ENCODE peak calls at places on chromosomes 7 and 10, in nine cellular contexts. One of them, this sample, is unnamed.
A peak's percentile ranks its signal among the peaks of the same experiment; 100 is the strongest.

GRCh38 chr10:79376751-79377556 is 29.7 kb downstream of the PPIF start:
- DNase-seq in endodermal cell: no peak
- DNase-seq in GM12865: no peak
- DNase-seq in right lobe of liver: no peak
- DNase-seq in HFFc6: no peak
- DNase-seq in endothelial cell: no peak
- DNase-seq in BJ: no peak
- DNase-seq in HCT116: no peak
- DNase-seq in astrocyte: no peak
- DNase-seq in this sample: no peak

GRCh38 chr10:7484456-7485266 is 73.8 kb upstream of the SFMBT2 start:
- DNase-seq in BJ: no peak
- DNase-seq in endodermal cell: no peak
- DNase-seq in endothelial cell: no peak
- DNase-seq in HCT116: no peak
- DNase-seq in right lobe of liver: no peak
- DNase-seq in HFFc6: no peak
- DNase-seq in GM12865: peak; percentile 95
- DNase-seq in astrocyte: no peak
- DNase-seq in this sample: no peak

GRCh38 chr7:30348083-30348560 is 63.7 kb downstream of the ZNRF2 start:
- DNase-seq in endothelial cell: no peak
- DNase-seq in endodermal cell: peak; percentile 53
- DNase-seq in HFFc6: peak; percentile 94
- DNase-seq in right lobe of liver: no peak
- DNase-seq in GM12865: peak; percentile 89
- DNase-seq in HCT116: peak; percentile 75
- DNase-seq in BJ: peak; percentile 92
- DNase-seq in astrocyte: peak; percentile 93
- DNase-seq in this sample: no peak

GRCh38 chr10:72034761-72035160 is 53.6 kb downstream of the SPOCK2 start:
- DNase-seq in endodermal cell: no peak
- DNase-seq in HCT116: no peak
- DNase-seq in astrocyte: no peak
- DNase-seq in endothelial cell: no peak
- DNase-seq in HFFc6: no peak
- DNase-seq in GM12865: no peak
- DNase-seq in right lobe of liver: no peak
- DNase-seq in BJ: no peak
- DNase-seq in this sample: no peak

GRCh38 chr10:13659887-13660544 is 73.3 kb downstream of the PRPF18 start:
- DNase-seq in endodermal cell: peak; percentile 84
- DNase-seq in right lobe of liver: peak; percentile 62
- DNase-seq in endothelial cell: peak; percentile 65
- DNase-seq in GM12865: peak; percentile 77
- DNase-seq in HCT116: no peak
- DNase-seq in astrocyte: peak; percentile 36
- DNase-seq in HFFc6: peak; percentile 63
- DNase-seq in BJ: peak; percentile 20
- DNase-seq in this sample: peak; percentile 51

GRCh38 chr10:43377393-43377883 is 6.0 kb downstream of the FXYD4 start:
- DNase-seq in right lobe of liver: no peak
- DNase-seq in endothelial cell: no peak
- DNase-seq in HFFc6: no peak
- DNase-seq in BJ: no peak
- DNase-seq in astrocyte: no peak
- DNase-seq in HCT116: peak; percentile 55
- DNase-seq in endodermal cell: peak; percentile 91
- DNase-seq in GM12865: no peak
- DNase-seq in this sample: peak; percentile 41

GRCh38 chr7:31069880-31070555 is 17.9 kb downstream of the ADCYAP1R1 start:
- DNase-seq in HCT116: no peak
- DNase-seq in HFFc6: no peak
- DNase-seq in endothelial cell: no peak
- DNase-seq in right lobe of liver: no peak
- DNase-seq in BJ: no peak
- DNase-seq in astrocyte: no peak
- DNase-seq in GM12865: no peak
- DNase-seq in endodermal cell: no peak
- DNase-seq in this sample: no peak

GRCh38 chr10:124869941-124870340 is 68.3 kb downstream of the ABRAXAS2 start:
- DNase-seq in endothelial cell: no peak
- DNase-seq in right lobe of liver: no peak
- DNase-seq in BJ: no peak
- DNase-seq in HFFc6: no peak
- DNase-seq in GM12865: no peak
- DNase-seq in endodermal cell: no peak
- DNase-seq in HCT116: no peak
- DNase-seq in astrocyte: no peak
- DNase-seq in this sample: no peak

GRCh38 chr7:90897961-90898469 is 301.9 kb downstream of the CDK14 start:
- DNase-seq in astrocyte: no peak
- DNase-seq in right lobe of liver: no peak
- DNase-seq in HCT116: no peak
- DNase-seq in endothelial cell: no peak
- DNase-seq in endodermal cell: no peak
- DNase-seq in BJ: no peak
- DNase-seq in GM12865: peak; percentile 21
- DNase-seq in HFFc6: no peak
- DNase-seq in this sample: no peak

GRCh38 chr7:151592868-151593486 is 73.3 kb upstream of the RHEB start:
- DNase-seq in astrocyte: peak; percentile 99
- DNase-seq in HFFc6: peak; percentile 95
- DNase-seq in BJ: peak; percentile 86
- DNase-seq in HCT116: peak; percentile 47
- DNase-seq in endothelial cell: no peak
- DNase-seq in endodermal cell: no peak
- DNase-seq in GM12865: no peak
- DNase-seq in right lobe of liver: no peak
- DNase-seq in this sample: no peak

GRCh38 chr7:74006451-74007259 is 21.3 kb upstream of the ELN start:
- DNase-seq in HCT116: no peak
- DNase-seq in HFFc6: no peak
- DNase-seq in endothelial cell: no peak
- DNase-seq in endodermal cell: no peak
- DNase-seq in BJ: no peak
- DNase-seq in astrocyte: no peak
- DNase-seq in right lobe of liver: no peak
- DNase-seq in GM12865: no peak
- DNase-seq in this sample: no peak

GRCh38 chr10:103559776-103560175 is 66.3 kb downstream of the NEURL1 start:
- DNase-seq in HFFc6: no peak
- DNase-seq in HCT116: no peak
- DNase-seq in endothelial cell: no peak
- DNase-seq in endodermal cell: no peak
- DNase-seq in BJ: no peak
- DNase-seq in astrocyte: no peak
- DNase-seq in GM12865: no peak
- DNase-seq in right lobe of liver: no peak
- DNase-seq in this sample: no peak

GRCh38 chr7:506921-507622 is 12.6 kb downstream of the PDGFA start:
- DNase-seq in endodermal cell: no peak
- DNase-seq in astrocyte: no peak
- DNase-seq in BJ: no peak
- DNase-seq in endothelial cell: no peak
- DNase-seq in HFFc6: no peak
- DNase-seq in right lobe of liver: peak; percentile 9
- DNase-seq in HCT116: no peak
- DNase-seq in GM12865: no peak
- DNase-seq in this sample: no peak

GRCh38 chr10:103481974-103482531 is 3.0 kb upstream of the CALHM3 start:
- DNase-seq in right lobe of liver: no peak
- DNase-seq in HCT116: peak; percentile 87
- DNase-seq in endothelial cell: peak; percentile 50
- DNase-seq in astrocyte: peak; percentile 36
- DNase-seq in endodermal cell: no peak
- DNase-seq in HFFc6: peak; percentile 72
- DNase-seq in BJ: no peak
- DNase-seq in GM12865: peak; percentile 89
- DNase-seq in this sample: no peak

GRCh38 chr10:38050212-38050611 is 39.7 kb downstream of the ZNF33A start:
- DNase-seq in astrocyte: no peak
- DNase-seq in BJ: no peak
- DNase-seq in endothelial cell: no peak
- DNase-seq in HCT116: no peak
- DNase-seq in right lobe of liver: no peak
- DNase-seq in HFFc6: no peak
- DNase-seq in endodermal cell: no peak
- DNase-seq in GM12865: no peak
- DNase-seq in this sample: no peak

GRCh38 chr10:66642217-66642616 is 283.6 kb upstream of the LRRTM3 start:
- DNase-seq in astrocyte: peak; percentile 12
- DNase-seq in right lobe of liver: no peak
- DNase-seq in BJ: no peak
- DNase-seq in GM12865: no peak
- DNase-seq in endodermal cell: no peak
- DNase-seq in endothelial cell: no peak
- DNase-seq in HCT116: no peak
- DNase-seq in HFFc6: no peak
- DNase-seq in this sample: no peak

GRCh38 chr10:25682203-25682950 is 251.7 kb upstream of the MYO3A start:
- DNase-seq in endothelial cell: no peak
- DNase-seq in HCT116: no peak
- DNase-seq in HFFc6: no peak
- DNase-seq in BJ: no peak
- DNase-seq in endodermal cell: peak; percentile 65
- DNase-seq in GM12865: no peak
- DNase-seq in right lobe of liver: no peak
- DNase-seq in astrocyte: peak; percentile 42
- DNase-seq in this sample: no peak

GRCh38 chr7:2824678-2825461 is 19.2 kb downstream of the GNA12 start:
- DNase-seq in endodermal cell: peak; percentile 79
- DNase-seq in HFFc6: no peak
- DNase-seq in right lobe of liver: no peak
- DNase-seq in astrocyte: no peak
- DNase-seq in endothelial cell: peak; percentile 19
- DNase-seq in BJ: no peak
- DNase-seq in GM12865: peak; percentile 88
- DNase-seq in HCT116: no peak
- DNase-seq in this sample: no peak

GRCh38 chr7:2689951-2690705 is 2.1 kb downstream of the AMZ1 start:
- DNase-seq in endothelial cell: no peak
- DNase-seq in GM12865: peak; percentile 42
- DNase-seq in HFFc6: peak; percentile 65
- DNase-seq in BJ: peak; percentile 17
- DNase-seq in right lobe of liver: no peak
- DNase-seq in astrocyte: peak; percentile 58
- DNase-seq in endodermal cell: no peak
- DNase-seq in HCT116: no peak
- DNase-seq in this sample: no peak

GRCh38 chr7:41993173-41993867 is 243.7 kb downstream of the GLI3 start:
- DNase-seq in right lobe of liver: no peak
- DNase-seq in HCT116: no peak
- DNase-seq in BJ: no peak
- DNase-seq in astrocyte: peak; percentile 70
- DNase-seq in endothelial cell: no peak
- DNase-seq in HFFc6: no peak
- DNase-seq in GM12865: no peak
- DNase-seq in endodermal cell: no peak
- DNase-seq in this sample: no peak
- TF ChIP-seq CTCF in right lobe of liver: no peak
- TF ChIP-seq CTCF in HCT116: no peak
- TF ChIP-seq CTCF in BJ: no peak
- TF ChIP-seq CTCF in astrocyte: no peak
- TF ChIP-seq CTCF in endothelial cell: no peak
- TF ChIP-seq CTCF in HFFc6: no peak
- TF ChIP-seq CTCF in GM12865: no peak
- TF ChIP-seq CTCF in endodermal cell: no peak
- TF ChIP-seq CTCF in this sample: no peak

GRCh38 chr10:32646535-32646934 is 200.6 kb downstream of the CCDC7 start:
- DNase-seq in HFFc6: no peak
- DNase-seq in HCT116: no peak
- DNase-seq in endothelial cell: no peak
- DNase-seq in astrocyte: no peak
- DNase-seq in GM12865: no peak
- DNase-seq in right lobe of liver: no peak
- DNase-seq in endodermal cell: no peak
- DNase-seq in BJ: no peak
- DNase-seq in this sample: no peak
- TF ChIP-seq CTCF in HFFc6: no peak
- TF ChIP-seq CTCF in HCT116: peak; percentile 34
- TF ChIP-seq CTCF in endothelial cell: no peak
- TF ChIP-seq CTCF in astrocyte: no peak
- TF ChIP-seq CTCF in GM12865: peak; percentile 3
- TF ChIP-seq CTCF in right lobe of liver: no peak
- TF ChIP-seq CTCF in endodermal cell: no peak
- TF ChIP-seq CTCF in BJ: no peak
- TF ChIP-seq CTCF in this sample: no peak

DNA sequence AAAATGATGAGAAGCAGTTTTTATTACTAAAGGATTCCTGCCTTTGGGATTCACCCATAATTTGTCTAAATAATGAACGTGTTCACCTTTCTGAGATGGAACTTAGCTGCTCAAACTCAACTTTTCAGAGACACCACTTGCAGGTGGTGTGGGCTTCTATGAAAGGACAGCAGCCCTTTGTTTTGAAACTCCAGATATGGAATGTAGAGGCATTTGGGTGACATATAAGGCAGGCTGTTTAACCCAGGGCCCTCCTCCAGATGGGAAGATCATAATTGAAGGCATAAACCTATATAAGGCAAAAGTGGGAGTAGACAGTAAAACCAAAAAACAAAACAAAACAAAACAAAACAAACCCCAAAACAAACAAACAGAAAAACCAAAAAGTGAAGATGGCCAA is 11.9 kb upstream of the HUS1 start:
- DNase-seq in endodermal cell: no peak
- DNase-seq in astrocyte: no peak
- DNase-seq in BJ: no peak
- DNase-seq in HCT116: no peak
- DNase-seq in GM12865: no peak
- DNase-seq in endothelial cell: no peak
- DNase-seq in HFFc6: no peak
- DNase-seq in right lobe of liver: no peak
- DNase-seq in this sample: no peak
- TF ChIP-seq CTCF in endodermal cell: no peak
- TF ChIP-seq CTCF in astrocyte: no peak
- TF ChIP-seq CTCF in BJ: no peak
- TF ChIP-seq CTCF in HCT116: no peak
- TF ChIP-seq CTCF in GM12865: no peak
- TF ChIP-seq CTCF in endothelial cell: no peak
- TF ChIP-seq CTCF in HFFc6: no peak
- TF ChIP-seq CTCF in right lobe of liver: no peak
- TF ChIP-seq CTCF in this sample: no peak

DNA sequence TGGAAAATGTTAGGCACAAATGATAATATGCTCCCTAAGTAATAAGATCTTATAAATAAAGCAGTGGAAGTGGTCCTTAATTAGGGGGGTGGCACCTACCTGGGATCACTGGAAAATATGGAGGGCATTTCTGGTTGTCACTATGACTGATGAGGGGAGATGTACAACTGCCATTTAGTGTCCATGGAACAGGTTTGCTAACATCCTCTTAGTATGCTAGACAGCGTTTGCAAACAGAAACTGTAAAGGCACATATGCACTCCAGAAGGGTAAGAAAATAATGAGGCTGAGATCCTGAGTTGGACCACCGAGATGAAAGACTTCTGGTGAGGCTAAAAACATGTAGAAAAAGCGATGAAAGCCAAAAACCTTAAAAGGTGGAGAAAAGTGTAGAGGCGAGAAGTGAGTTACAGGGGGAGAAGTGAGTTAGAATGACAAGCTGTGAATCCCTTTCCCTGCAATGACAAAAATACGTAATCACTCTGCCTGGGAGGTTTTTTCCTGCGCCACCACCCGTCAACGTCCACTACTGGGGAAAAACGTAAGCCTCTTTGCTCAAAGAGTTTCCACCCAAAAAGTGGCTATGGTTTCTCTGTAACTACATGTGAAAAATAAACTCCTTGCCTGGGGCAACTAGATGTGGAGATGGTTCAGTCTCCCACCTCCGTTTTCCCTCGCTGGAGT is 769 bp downstream of the KRIT1 start:
- DNase-seq in HFFc6: peak; percentile 15
- DNase-seq in GM12865: peak; percentile 25
- DNase-seq in BJ: no peak
- DNase-seq in endothelial cell: no peak
- DNase-seq in HCT116: no peak
- DNase-seq in astrocyte: peak; percentile 19
- DNase-seq in endodermal cell: no peak
- DNase-seq in right lobe of liver: no peak
- DNase-seq in this sample: no peak
- TF ChIP-seq CTCF in HFFc6: no peak
- TF ChIP-seq CTCF in GM12865: no peak
- TF ChIP-seq CTCF in BJ: no peak
- TF ChIP-seq CTCF in endothelial cell: no peak
- TF ChIP-seq CTCF in HCT116: no peak
- TF ChIP-seq CTCF in astrocyte: no peak
- TF ChIP-seq CTCF in endodermal cell: no peak
- TF ChIP-seq CTCF in right lobe of liver: no peak
- TF ChIP-seq CTCF in this sample: no peak

This sample was measured in progenitor cell of endocrine pancreas.